ENCODE peak calls at places on chromosomes 12 and 14, in four cellular contexts. H, C, O and Y are unnamed samples.

GRCh38 chr12:6452908-6453630 is 1.2 kb downstream of the TAPBPL start:
- DNase-seq in H (no peak), C (no peak), O (no peak), Y (no peak)

GRCh38 chr12:124527861-124528561 is 39.4 kb downstream of the NCOR2 start:
- DNase-seq in H (no peak), C (no peak), O (no peak), Y (no peak)

GRCh38 chr12:30969606-30970395 is 43.3 kb downstream of the TSPAN11 start:
- DNase-seq in H (no peak), C (no peak), O (no peak), Y (no peak)

GRCh38 chr14:22071001-22071400 is 397.4 kb upstream of the OR4E1 start:
- DNase-seq in H (peak; percentile 41), C (no peak), O (no peak), Y (no peak)

GRCh38 chr12:118429703-118430383 is 53.5 kb downstream of the SUDS3 start:
- DNase-seq in H (no peak), C (no peak), O (no peak), Y (no peak)

GRCh38 chr12:45568808-45569207 is 160.7 kb upstream of the ARID2 start:
- DNase-seq in H (no peak), C (no peak), O (no peak), Y (no peak)

GRCh38 chr12:69421548-69421947 is 48.6 kb upstream of the FRS2 start:
- DNase-seq in H (no peak), C (no peak), O (no peak), Y (no peak)

GRCh38 chr12:101792046-101792931 is 38.5 kb downstream of the GNPTAB start:
- DNase-seq in H (no peak), C (no peak), O (no peak), Y (no peak)

GRCh38 chr14:30994681-30995620 is 30.5 kb upstream of the AP4S1 start:
- DNase-seq in H (no peak), C (no peak), O (no peak), Y (no peak)